ENCODE peak calls at places on chromosomes 5 and 9, in eight cellular contexts. One of them, this sample, is unnamed.

GRCh38 chr9:20441704-20442423 is 180.4 kb downstream of the MLLT3 start:
- DNase-seq in T-helper 2 cell: no peak
- DNase-seq in H9: no peak
- DNase-seq in ACHN: no peak
- DNase-seq in AG09309: peak; percentile 1
- DNase-seq in LHCN-M2: peak; percentile 54
- DNase-seq in Right ventricle myocardium superior: no peak
- DNase-seq in SW480: no peak
- DNase-seq in this sample: no peak

GRCh38 chr9:82540175-82540574 is 522.8 kb downstream of the RASEF start:
- DNase-seq in H9: no peak
- DNase-seq in ACHN: no peak
- DNase-seq in LHCN-M2: no peak
- DNase-seq in AG09309: no peak
- DNase-seq in T-helper 2 cell: no peak
- DNase-seq in Right ventricle myocardium superior: peak; percentile 36
- DNase-seq in SW480: no peak
- DNase-seq in this sample: no peak

GRCh38 chr5:42506662-42507061 is 83.4 kb downstream of the GHR start:
- DNase-seq in Right ventricle myocardium superior: no peak
- DNase-seq in AG09309: no peak
- DNase-seq in LHCN-M2: no peak
- DNase-seq in T-helper 2 cell: no peak
- DNase-seq in ACHN: no peak
- DNase-seq in H9: no peak
- DNase-seq in SW480: no peak
- DNase-seq in this sample: no peak

GRCh38 chr5:35876922-35877321 is 20.2 kb downstream of the IL7R start:
- DNase-seq in ACHN: peak; percentile 3
- DNase-seq in LHCN-M2: peak; percentile 38
- DNase-seq in T-helper 2 cell: no peak
- DNase-seq in AG09309: no peak
- DNase-seq in H9: no peak
- DNase-seq in SW480: no peak
- DNase-seq in Right ventricle myocardium superior: no peak
- DNase-seq in this sample: no peak

GRCh38 chr9:132142883-132143282 is 19.0 kb upstream of the NTNG2 start:
- DNase-seq in LHCN-M2: no peak
- DNase-seq in ACHN: no peak
- DNase-seq in Right ventricle myocardium superior: no peak
- DNase-seq in H9: no peak
- DNase-seq in T-helper 2 cell: no peak
- DNase-seq in AG09309: no peak
- DNase-seq in SW480: no peak
- DNase-seq in this sample: no peak

GRCh38 chr5:56815657-56816545 is 552 bp downstream of the MAP3K1 start:
- DNase-seq in H9: peak; percentile 49
- DNase-seq in Right ventricle myocardium superior: peak; percentile 54
- DNase-seq in LHCN-M2: no peak
- DNase-seq in T-helper 2 cell: peak; percentile 50
- DNase-seq in AG09309: no peak
- DNase-seq in SW480: peak; percentile 44
- DNase-seq in ACHN: no peak
- DNase-seq in this sample: no peak

GRCh38 chr9:5453004-5453403 is 2.7 kb downstream of the CD274 start:
- DNase-seq in SW480: no peak
- DNase-seq in ACHN: no peak
- DNase-seq in Right ventricle myocardium superior: no peak
- DNase-seq in T-helper 2 cell: no peak
- DNase-seq in AG09309: no peak
- DNase-seq in LHCN-M2: no peak
- DNase-seq in H9: no peak
- DNase-seq in this sample: no peak

GRCh38 chr9:109986423-109987055 is 206.5 kb downstream of the PALM2AKAP2 start:
- DNase-seq in H9: no peak
- DNase-seq in SW480: no peak
- DNase-seq in Right ventricle myocardium superior: no peak
- DNase-seq in AG09309: peak; percentile 93
- DNase-seq in ACHN: peak; percentile 71
- DNase-seq in LHCN-M2: peak; percentile 89
- DNase-seq in T-helper 2 cell: no peak
- DNase-seq in this sample: peak; percentile 90

GRCh38 chr5:149466457-149466972 is 84.7 kb downstream of the CSNK1A1 start:
- DNase-seq in LHCN-M2: peak; percentile 76
- DNase-seq in AG09309: no peak
- DNase-seq in Right ventricle myocardium superior: peak; percentile 40
- DNase-seq in SW480: peak; percentile 85
- DNase-seq in H9: no peak
- DNase-seq in T-helper 2 cell: no peak
- DNase-seq in ACHN: no peak
- DNase-seq in this sample: no peak

GRCh38 chr5:174235993-174236528 is 190.6 kb downstream of the NSG2 start:
- DNase-seq in SW480: no peak
- DNase-seq in LHCN-M2: no peak
- DNase-seq in ACHN: no peak
- DNase-seq in T-helper 2 cell: no peak
- DNase-seq in Right ventricle myocardium superior: no peak
- DNase-seq in AG09309: no peak
- DNase-seq in H9: no peak
- DNase-seq in this sample: no peak

This sample was measured in fibroblast of the conjunctiva.